ENCODE peak calls at places on chromosomes 2 and 18, in five cellular contexts. A, Y, R, S and E are unnamed samples.

GRCh38 chr2:143815082-143815481 is 685.9 kb downstream of the ARHGAP15 start:
- DNase-seq in Y (no peak), S (no peak), A (no peak), R (no peak), E (no peak)

GRCh38 chr2:199384043-199384442 is 73.7 kb downstream of the SATB2 start:
- DNase-seq in A (no peak), R (no peak), Y (no peak), S (no peak), E (no peak)

GRCh38 chr18:71831039-71831438 is 713.1 kb downstream of the CBLN2 start:
- DNase-seq in S (no peak), R (no peak), A (no peak), Y (no peak), E (no peak)

GRCh38 chr2:219675206-219675605 is 47.8 kb downstream of the SLC4A3 start:
- DNase-seq in A (peak; percentile 56), S (no peak), Y (no peak), R (no peak), E (no peak)

GRCh38 chr18:23825496-23825895 is 136.2 kb downstream of the LAMA3 start:
- DNase-seq in S (no peak), A (no peak), R (no peak), Y (no peak), E (no peak)

GRCh38 chr18:47606526-47606925 is 323.9 kb downstream of the SMAD2 start:
- DNase-seq in S (no peak), A (no peak), R (no peak), Y (no peak), E (no peak)

GRCh38 chr2:180376076-180376475 is 369.0 kb upstream of the CWC22 start:
- DNase-seq in S (no peak), Y (no peak), A (no peak), R (no peak), E (no peak)

GRCh38 chr18:36372902-36373301 is 75.4 kb downstream of the FHOD3 start:
- DNase-seq in S (no peak), Y (no peak), A (peak; percentile 46), R (no peak), E (no peak)

GRCh38 chr2:47095302-47096020 is 59.6 kb downstream of the STPG4 start:
- DNase-seq in Y (no peak), R (no peak), A (no peak), S (no peak), E (no peak)

GRCh38 chr2:230012242-230012884 is 56.4 kb downstream of the SLC16A14 start:
- DNase-seq in Y (no peak), R (no peak), A (no peak), S (no peak), E (no peak)

GRCh38 chr2:102143450-102143985 is 972 bp downstream of the IL1R1 start:
- DNase-seq in Y (no peak), R (no peak), A (no peak), S (no peak), E (peak; percentile 60)

GRCh38 chr18:36331541-36331971 is 34.0 kb downstream of the FHOD3 start:
- DNase-seq in S (peak; percentile 42), R (no peak), A (no peak), Y (no peak), E (no peak)

GRCh38 chr18:9542924-9543323 is 67.6 kb downstream of the RALBP1 start:
- DNase-seq in Y (no peak), A (no peak), S (no peak), R (no peak), E (no peak)

GRCh38 chr18:9546468-9546867 is 67.9 kb downstream of the PPP4R1 start:
- DNase-seq in Y (no peak), R (no peak), A (no peak), S (no peak), E (no peak)

GRCh38 chr18:9547767-9548166 is 66.6 kb downstream of the PPP4R1 start:
- DNase-seq in R (no peak), S (no peak), A (no peak), Y (no peak), E (no peak)

GRCh38 chr18:9549405-9549804 is 65.0 kb downstream of the PPP4R1 start:
- DNase-seq in A (no peak), Y (no peak), S (no peak), R (no peak), E (no peak)

DNA sequence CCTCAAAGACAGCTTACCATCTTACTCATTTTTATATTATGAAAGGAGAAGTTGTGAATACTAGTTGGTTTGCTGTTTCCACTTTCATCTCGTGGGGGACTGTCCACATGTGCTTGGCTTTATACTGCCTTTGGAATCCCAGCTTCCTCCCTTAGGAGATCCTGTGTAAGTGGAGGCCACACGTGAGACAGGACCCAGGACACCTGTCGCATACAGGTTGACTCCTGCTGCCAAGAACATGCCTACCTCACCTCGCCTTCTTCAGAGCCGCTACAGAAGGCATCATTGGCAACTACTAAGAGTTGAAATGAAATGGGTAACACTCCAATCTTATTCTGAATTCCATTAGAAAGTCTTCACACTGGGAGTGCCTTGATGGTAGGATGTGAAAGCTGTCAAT is 69.3 kb downstream of the PPP4R1 start:
- DNase-seq in A (no peak), S (no peak), R (no peak), Y (no peak), E (no peak)
- H3K36me3 ChIP-seq in A (no peaks in the 10 kb centered on the region), S (peaks cover 3% of the 10 kb centered on the region), R (peaks cover 26% of the 10 kb centered on the region), Y (peaks cover 28% of the 10 kb centered on the region), E (no peaks in the 10 kb centered on the region)

DNA sequence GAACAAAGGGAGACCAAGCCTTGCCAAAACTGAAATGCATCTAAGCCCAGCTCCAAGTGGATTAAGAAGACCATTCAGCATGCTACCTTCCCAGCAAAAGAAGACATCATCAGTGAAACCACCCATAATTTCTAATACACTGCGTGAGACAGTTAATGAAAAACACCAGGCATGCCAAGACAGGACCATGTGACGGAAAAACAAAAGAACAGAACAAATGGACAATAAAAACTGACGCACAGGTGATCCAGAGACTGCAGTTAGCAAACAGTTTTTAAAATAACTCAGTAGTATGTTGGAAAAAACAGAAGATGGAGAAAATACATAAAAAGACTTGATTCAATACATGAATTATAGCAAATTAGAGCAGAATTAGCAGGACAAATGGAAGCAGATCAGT is 15.3 kb downstream of the FAM168B start:
- DNase-seq in R (no peak), A (no peak), S (no peak), Y (no peak), E (no peak)
- H3K4me1 ChIP-seq in R (peaks cover 13% of the 10 kb centered on the region), A (no peaks in the 10 kb centered on the region), S (no peaks in the 10 kb centered on the region), Y (no peaks in the 10 kb centered on the region), E (peaks cover 5% of the 10 kb centered on the region)

GRCh38 chr2:132392211-132392610 is 24.4 kb upstream of the GPR39 start:
- DNase-seq in A (no peak), S (no peak), Y (no peak), R (no peak), E (no peak)
- H3K27me3 ChIP-seq in A (no peaks in the 10 kb centered on the region), S (no peaks in the 10 kb centered on the region), Y (no peaks in the 10 kb centered on the region), R (no peaks in the 10 kb centered on the region), E (no peaks in the 10 kb centered on the region)

GRCh38 chr2:37219046-37219445 is 12.3 kb downstream of the CEBPZ start:
- DNase-seq in S (no peak), R (no peak), Y (no peak), A (no peak), E (no peak)
- H3K36me3 ChIP-seq in S (peaks cover 14% of the 10 kb centered on the region), R (peaks cover 61% of the 10 kb centered on the region), Y (peaks cover 49% of the 10 kb centered on the region), A (no peaks in the 10 kb centered on the region), E (no peaks in the 10 kb centered on the region)

GRCh38 chr2:171069286-171069956 is 91.3 kb downstream of the TLK1 start:
- DNase-seq in R (no peak), Y (no peak), A (no peak), S (no peak), E (no peak)

DNA sequence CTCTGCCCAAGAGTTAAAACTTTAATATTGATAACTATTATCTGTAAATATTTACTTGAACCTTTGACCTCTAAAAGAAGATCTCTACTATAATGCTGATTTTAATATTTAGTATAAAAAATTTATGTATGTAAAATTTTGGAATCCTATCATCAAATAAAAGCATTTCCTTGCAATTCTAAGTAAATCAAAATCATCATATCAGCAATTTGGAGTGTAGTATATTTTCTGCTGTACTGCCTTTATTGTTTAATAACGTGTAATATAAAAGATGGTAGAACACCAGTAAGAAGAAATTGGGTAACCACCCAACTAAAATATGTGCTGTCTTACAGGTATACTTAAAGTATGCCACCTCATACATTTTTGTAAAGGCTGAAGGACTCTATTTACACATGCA is 94.6 kb downstream of the TLK1 start:
- DNase-seq in R (no peak), A (no peak), S (no peak), Y (no peak), E (no peak)
- H3K4me1 ChIP-seq in R (no peaks in the 10 kb centered on the region), A (no peaks in the 10 kb centered on the region), S (no peaks in the 10 kb centered on the region), Y (peaks cover 18% of the 10 kb centered on the region), E (peaks cover 1% of the 10 kb centered on the region)

GRCh38 chr2:110743600-110743999 is 11.2 kb downstream of the ACOXL start:
- DNase-seq in R (no peak), Y (no peak), A (no peak), S (no peak), E (no peak)
- H3K27me3 ChIP-seq in R (no peaks in the 10 kb centered on the region), Y (peaks cover 6% of the 10 kb centered on the region), A (no peaks in the 10 kb centered on the region), S (no peaks in the 10 kb centered on the region), E (no peaks in the 10 kb centered on the region)

GRCh38 chr2:175175896-175176295 is 5.6 kb downstream of the ATP5MC3 start:
- DNase-seq in A (no peak), R (no peak), S (no peak), Y (no peak), E (no peak)
- H3K36me3 ChIP-seq in A (no peaks in the 10 kb centered on the region), R (peaks cover 52% of the 10 kb centered on the region), S (peaks cover 4% of the 10 kb centered on the region), Y (peaks cover 33% of the 10 kb centered on the region), E (no peaks in the 10 kb centered on the region)

GRCh38 chr2:9166579-9167392 is 39.8 kb upstream of the ASAP2 start:
- DNase-seq in R (no peak), Y (no peak), A (no peak), S (no peak), E (no peak)

GRCh38 chr2:9169310-9170107 is 37.1 kb upstream of the ASAP2 start:
- DNase-seq in R (no peak), A (no peak), Y (no peak), S (no peak), E (no peak)

GRCh38 chr2:9170458-9171130 is 36.0 kb upstream of the ASAP2 start:
- DNase-seq in Y (no peak), S (peak; percentile 77), R (no peak), A (no peak), E (no peak)

GRCh38 chr2:9167718-9168657 is 38.6 kb upstream of the ASAP2 start:
- DNase-seq in R (no peak), Y (no peak), S (no peak), A (no peak), E (no peak)

DNA sequence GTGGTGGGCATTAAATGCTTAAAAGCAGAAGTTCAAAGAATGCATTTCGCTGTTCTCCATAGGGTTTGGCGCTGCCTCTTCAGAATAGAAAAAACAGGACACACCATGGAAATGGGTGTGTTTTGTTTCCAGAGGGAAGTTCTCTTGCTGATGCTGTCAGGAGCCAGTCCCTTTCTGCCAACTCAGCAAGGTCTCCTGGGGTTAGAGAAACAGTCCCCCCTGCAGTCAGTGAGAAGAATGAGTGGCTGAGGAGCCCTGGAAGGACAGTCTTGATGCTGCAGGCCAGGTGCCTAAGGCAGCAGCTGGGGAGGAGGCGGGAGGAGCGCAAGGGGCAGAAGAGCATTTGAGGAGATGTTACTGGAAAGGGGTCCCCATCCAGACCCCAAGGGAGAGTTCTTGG is 37.8 kb upstream of the ASAP2 start:
- DNase-seq in R (no peak), A (no peak), S (no peak), Y (no peak), E (no peak)
- H3K4me1 ChIP-seq in R (peaks cover 33% of the 10 kb centered on the region), A (no peaks in the 10 kb centered on the region), S (no peaks in the 10 kb centered on the region), Y (no peaks in the 10 kb centered on the region), E (no peaks in the 10 kb centered on the region)

DNA sequence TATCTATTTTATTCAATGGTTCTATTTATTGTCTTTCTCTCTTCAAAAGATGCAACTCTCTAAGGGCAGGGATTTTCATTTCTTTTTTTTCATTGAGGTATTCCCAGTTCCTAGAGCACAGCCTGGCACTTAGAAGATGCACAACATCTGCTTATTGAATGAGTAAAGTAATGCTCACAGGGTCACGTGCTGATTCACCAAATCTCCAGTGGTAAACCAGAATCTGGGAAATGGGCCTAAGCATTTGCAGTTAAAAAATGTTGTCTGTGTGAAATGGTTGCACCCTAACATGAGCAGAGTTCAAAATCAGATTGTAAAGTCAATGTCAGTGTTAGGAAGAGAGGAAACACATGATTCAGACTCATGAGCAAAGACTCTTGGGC is 15.8 kb downstream of the SLC8A1 start:
- DNase-seq in A (no peak), R (no peak), Y (no peak), S (no peak), E (no peak)
- H3K27me3 ChIP-seq in A (no peaks in the 10 kb centered on the region), R (no peaks in the 10 kb centered on the region), Y (no peaks in the 10 kb centered on the region), S (no peaks in the 10 kb centered on the region), E (no peaks in the 10 kb centered on the region)